ENCODE peak calls at places on chromosomes 13 and 19, in eight cellular contexts. One of them, this sample, is unnamed.

GRCh38 chr13:97567510-97568243 is 133.7 kb downstream of the RAP2A start:
- DNase-seq in type B pancreatic cell: no peak
- DNase-seq in foreskin fibroblast: no peak
- DNase-seq in neural crest cell: no peak
- DNase-seq in B cell: no peak
- DNase-seq in mesothelial cell of epicardium: no peak
- DNase-seq in gastrocnemius medialis: no peak
- DNase-seq in body of pancreas: peak; percentile 56
- DNase-seq in this sample: no peak

GRCh38 chr13:59266478-59267063 is 897.2 kb downstream of the DIAPH3 start:
- DNase-seq in type B pancreatic cell: no peak
- DNase-seq in foreskin fibroblast: no peak
- DNase-seq in neural crest cell: no peak
- DNase-seq in B cell: no peak
- DNase-seq in mesothelial cell of epicardium: no peak
- DNase-seq in gastrocnemius medialis: no peak
- DNase-seq in body of pancreas: no peak
- DNase-seq in this sample: no peak

GRCh38 chr19:15875075-15875474 is 22.8 kb downstream of the CYP4F2 start:
- DNase-seq in type B pancreatic cell: no peak
- DNase-seq in foreskin fibroblast: no peak
- DNase-seq in neural crest cell: no peak
- DNase-seq in B cell: no peak
- DNase-seq in mesothelial cell of epicardium: no peak
- DNase-seq in gastrocnemius medialis: no peak
- DNase-seq in body of pancreas: no peak
- DNase-seq in this sample: no peak

GRCh38 chr13:40993987-40994386 is 25.1 kb downstream of the ELF1 start:
- DNase-seq in type B pancreatic cell: no peak
- DNase-seq in foreskin fibroblast: no peak
- DNase-seq in neural crest cell: no peak
- DNase-seq in B cell: no peak
- DNase-seq in mesothelial cell of epicardium: no peak
- DNase-seq in gastrocnemius medialis: no peak
- DNase-seq in body of pancreas: peak; percentile 71
- DNase-seq in this sample: no peak

GRCh38 chr19:4455742-4456565 is 1.6 kb downstream of the UBXN6 start:
- DNase-seq in type B pancreatic cell: peak; percentile 69
- DNase-seq in foreskin fibroblast: peak; percentile 81
- DNase-seq in neural crest cell: no peak
- DNase-seq in B cell: no peak
- DNase-seq in mesothelial cell of epicardium: no peak
- DNase-seq in gastrocnemius medialis: peak; percentile 83
- DNase-seq in body of pancreas: peak; percentile 62
- DNase-seq in this sample: no peak

GRCh38 chr19:47035495-47036232 is 12.8 kb downstream of the TMEM160 start:
- DNase-seq in type B pancreatic cell: peak; percentile 93
- DNase-seq in foreskin fibroblast: peak; percentile 78
- DNase-seq in neural crest cell: peak; percentile 98
- DNase-seq in B cell: peak; percentile 95
- DNase-seq in mesothelial cell of epicardium: peak; percentile 78
- DNase-seq in gastrocnemius medialis: peak; percentile 56
- DNase-seq in body of pancreas: peak; percentile 91
- DNase-seq in this sample: peak; percentile 97

GRCh38 chr13:75473472-75473871 is 8.5 kb downstream of the TBC1D4 start:
- DNase-seq in type B pancreatic cell: no peak
- DNase-seq in foreskin fibroblast: no peak
- DNase-seq in neural crest cell: no peak
- DNase-seq in B cell: no peak
- DNase-seq in mesothelial cell of epicardium: no peak
- DNase-seq in gastrocnemius medialis: no peak
- DNase-seq in body of pancreas: no peak
- DNase-seq in this sample: no peak

GRCh38 chr19:45215391-45216191 is 29.6 kb downstream of the EXOC3L2 start:
- DNase-seq in type B pancreatic cell: no peak
- DNase-seq in foreskin fibroblast: no peak
- DNase-seq in neural crest cell: peak; percentile 16
- DNase-seq in B cell: no peak
- DNase-seq in mesothelial cell of epicardium: no peak
- DNase-seq in gastrocnemius medialis: no peak
- DNase-seq in body of pancreas: peak; percentile 78
- DNase-seq in this sample: no peak

GRCh38 chr19:23286477-23286876 is 36.3 kb upstream of the ZNF724 start:
- DNase-seq in type B pancreatic cell: no peak
- DNase-seq in foreskin fibroblast: no peak
- DNase-seq in neural crest cell: no peak
- DNase-seq in B cell: peak; percentile 42
- DNase-seq in mesothelial cell of epicardium: no peak
- DNase-seq in gastrocnemius medialis: no peak
- DNase-seq in body of pancreas: no peak
- DNase-seq in this sample: no peak
- TF ChIP-seq CTCF in type B pancreatic cell: peak; percentile 49
- TF ChIP-seq CTCF in foreskin fibroblast: no peak
- TF ChIP-seq CTCF in neural crest cell: peak; percentile 49
- TF ChIP-seq CTCF in B cell: peak; percentile 70
- TF ChIP-seq CTCF in mesothelial cell of epicardium: no peak
- TF ChIP-seq CTCF in gastrocnemius medialis: no peak
- TF ChIP-seq CTCF in body of pancreas: no peak
- TF ChIP-seq CTCF in this sample: no peak

GRCh38 chr19:58181902-58182576 is 822 bp upstream of the ZNF274 start:
- DNase-seq in type B pancreatic cell: no peak
- DNase-seq in foreskin fibroblast: peak; percentile 7
- DNase-seq in neural crest cell: peak; percentile 16
- DNase-seq in B cell: peak; percentile 73
- DNase-seq in mesothelial cell of epicardium: no peak
- DNase-seq in gastrocnemius medialis: no peak
- DNase-seq in body of pancreas: peak; percentile 29
- DNase-seq in this sample: no peak
- TF ChIP-seq CTCF in type B pancreatic cell: peak; percentile 67
- TF ChIP-seq CTCF in foreskin fibroblast: peak; percentile 20
- TF ChIP-seq CTCF in neural crest cell: peak; percentile 70
- TF ChIP-seq CTCF in B cell: peak; percentile 74
- TF ChIP-seq CTCF in mesothelial cell of epicardium: no peak
- TF ChIP-seq CTCF in gastrocnemius medialis: peak; percentile 23
- TF ChIP-seq CTCF in body of pancreas: no peak
- TF ChIP-seq CTCF in this sample: peak; percentile 32

GRCh38 chr19:42313840-42314755 is 989 bp downstream of the TMEM145 start:
- DNase-seq in type B pancreatic cell: no peak
- DNase-seq in foreskin fibroblast: no peak
- DNase-seq in neural crest cell: no peak
- DNase-seq in B cell: no peak
- DNase-seq in mesothelial cell of epicardium: no peak
- DNase-seq in gastrocnemius medialis: no peak
- DNase-seq in body of pancreas: no peak
- DNase-seq in this sample: no peak

GRCh38 chr19:42313096-42313839 is at the start of gene TMEM145:
- DNase-seq in type B pancreatic cell: no peak
- DNase-seq in foreskin fibroblast: no peak
- DNase-seq in neural crest cell: peak; percentile 49
- DNase-seq in B cell: peak; percentile 64
- DNase-seq in mesothelial cell of epicardium: no peak
- DNase-seq in gastrocnemius medialis: no peak
- DNase-seq in body of pancreas: peak; percentile 77
- DNase-seq in this sample: no peak

GRCh38 chr19:42315024-42315423 is 1.9 kb downstream of the TMEM145 start:
- DNase-seq in type B pancreatic cell: no peak
- DNase-seq in foreskin fibroblast: no peak
- DNase-seq in neural crest cell: no peak
- DNase-seq in B cell: no peak
- DNase-seq in mesothelial cell of epicardium: no peak
- DNase-seq in gastrocnemius medialis: no peak
- DNase-seq in body of pancreas: no peak
- DNase-seq in this sample: no peak

GRCh38 chr19:42316223-42317211 is 3.4 kb downstream of the TMEM145 start:
- DNase-seq in type B pancreatic cell: no peak
- DNase-seq in foreskin fibroblast: no peak
- DNase-seq in neural crest cell: no peak
- DNase-seq in B cell: no peak
- DNase-seq in mesothelial cell of epicardium: no peak
- DNase-seq in gastrocnemius medialis: no peak
- DNase-seq in body of pancreas: no peak
- DNase-seq in this sample: no peak

DNA sequence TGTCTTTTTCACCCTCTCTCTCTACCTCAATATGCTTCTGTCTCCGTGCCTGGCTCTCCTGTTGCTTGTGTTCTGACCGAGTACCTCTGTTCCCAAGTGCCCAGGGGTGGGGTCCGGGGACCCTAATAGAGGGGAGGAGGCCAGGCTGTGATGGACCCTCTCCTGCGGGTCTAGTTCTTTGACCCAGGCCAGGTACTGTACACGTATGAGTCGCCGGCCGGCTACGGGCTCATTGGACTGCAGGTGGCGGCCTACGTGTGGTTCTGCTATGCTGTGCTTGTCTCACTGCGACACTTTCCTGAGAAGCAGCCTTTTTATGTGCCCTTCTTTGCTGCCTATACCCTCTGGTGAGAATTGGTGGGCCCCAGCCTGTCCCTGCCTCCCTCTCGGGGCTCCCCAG is 4.4 kb downstream of the TMEM145 start:
- DNase-seq in type B pancreatic cell: no peak
- DNase-seq in foreskin fibroblast: no peak
- DNase-seq in neural crest cell: no peak
- DNase-seq in B cell: no peak
- DNase-seq in mesothelial cell of epicardium: no peak
- DNase-seq in gastrocnemius medialis: no peak
- DNase-seq in body of pancreas: no peak
- DNase-seq in this sample: no peak
- TF ChIP-seq CTCF in type B pancreatic cell: no peak
- TF ChIP-seq CTCF in foreskin fibroblast: no peak
- TF ChIP-seq CTCF in neural crest cell: no peak
- TF ChIP-seq CTCF in B cell: no peak
- TF ChIP-seq CTCF in mesothelial cell of epicardium: no peak
- TF ChIP-seq CTCF in gastrocnemius medialis: no peak
- TF ChIP-seq CTCF in body of pancreas: no peak
- TF ChIP-seq CTCF in this sample: no peak

DNA sequence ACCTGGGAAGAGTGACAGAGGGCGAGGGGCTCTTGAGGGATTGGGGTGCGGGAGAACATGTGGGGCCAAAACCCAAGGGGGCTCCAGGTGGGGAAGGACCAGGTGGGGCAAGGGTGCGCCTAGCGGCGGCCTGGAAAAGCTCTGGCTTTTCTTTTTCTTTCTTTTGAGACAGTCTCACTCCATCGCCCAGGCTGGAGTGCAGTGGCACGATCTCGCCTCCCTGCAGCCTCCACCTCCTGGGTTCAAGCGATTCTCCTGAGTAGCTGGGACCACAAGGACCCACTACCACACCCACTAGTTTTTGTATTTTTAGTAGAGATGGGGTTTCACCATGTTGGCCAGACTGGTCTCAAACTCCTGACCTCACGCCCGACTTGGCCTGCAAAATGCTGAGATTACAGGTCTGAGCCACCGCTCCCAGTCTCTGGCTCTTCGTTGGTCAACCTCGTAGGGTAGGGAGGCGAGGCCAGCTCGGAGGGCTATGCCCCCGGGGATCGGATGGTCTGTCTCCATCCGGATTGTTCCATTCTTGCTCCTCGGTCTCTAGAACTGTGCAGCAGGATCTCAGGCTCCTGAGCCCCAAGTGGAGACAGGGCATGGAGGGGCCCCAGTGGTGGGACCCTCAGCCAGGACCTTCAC is 3.7 kb downstream of the GADD45B start:
- DNase-seq in type B pancreatic cell: no peak
- DNase-seq in foreskin fibroblast: no peak
- DNase-seq in neural crest cell: no peak
- DNase-seq in B cell: no peak
- DNase-seq in mesothelial cell of epicardium: no peak
- DNase-seq in gastrocnemius medialis: no peak
- DNase-seq in body of pancreas: no peak
- DNase-seq in this sample: no peak
- TF ChIP-seq CTCF in type B pancreatic cell: peak; percentile 55
- TF ChIP-seq CTCF in foreskin fibroblast: no peak
- TF ChIP-seq CTCF in neural crest cell: peak; percentile 45
- TF ChIP-seq CTCF in B cell: peak; percentile 56
- TF ChIP-seq CTCF in mesothelial cell of epicardium: no peak
- TF ChIP-seq CTCF in gastrocnemius medialis: no peak
- TF ChIP-seq CTCF in body of pancreas: no peak
- TF ChIP-seq CTCF in this sample: peak; percentile 23

GRCh38 chr13:98707309-98707999 is 45.0 kb downstream of the SLC15A1 start:
- DNase-seq in type B pancreatic cell: no peak
- DNase-seq in foreskin fibroblast: no peak
- DNase-seq in neural crest cell: no peak
- DNase-seq in B cell: no peak
- DNase-seq in mesothelial cell of epicardium: no peak
- DNase-seq in gastrocnemius medialis: no peak
- DNase-seq in body of pancreas: no peak
- DNase-seq in this sample: no peak

GRCh38 chr13:98706446-98707110 is 45.9 kb downstream of the SLC15A1 start:
- DNase-seq in type B pancreatic cell: no peak
- DNase-seq in foreskin fibroblast: no peak
- DNase-seq in neural crest cell: no peak
- DNase-seq in B cell: no peak
- DNase-seq in mesothelial cell of epicardium: no peak
- DNase-seq in gastrocnemius medialis: no peak
- DNase-seq in body of pancreas: no peak
- DNase-seq in this sample: no peak

GRCh38 chr13:98710521-98710920 is 42.0 kb downstream of the SLC15A1 start:
- DNase-seq in type B pancreatic cell: no peak
- DNase-seq in foreskin fibroblast: no peak
- DNase-seq in neural crest cell: no peak
- DNase-seq in B cell: no peak
- DNase-seq in mesothelial cell of epicardium: no peak
- DNase-seq in gastrocnemius medialis: no peak
- DNase-seq in body of pancreas: no peak
- DNase-seq in this sample: no peak
- TF ChIP-seq CTCF in type B pancreatic cell: no peak
- TF ChIP-seq CTCF in foreskin fibroblast: no peak
- TF ChIP-seq CTCF in neural crest cell: no peak
- TF ChIP-seq CTCF in B cell: no peak
- TF ChIP-seq CTCF in mesothelial cell of epicardium: no peak
- TF ChIP-seq CTCF in gastrocnemius medialis: no peak
- TF ChIP-seq CTCF in body of pancreas: no peak
- TF ChIP-seq CTCF in this sample: no peak

DNA sequence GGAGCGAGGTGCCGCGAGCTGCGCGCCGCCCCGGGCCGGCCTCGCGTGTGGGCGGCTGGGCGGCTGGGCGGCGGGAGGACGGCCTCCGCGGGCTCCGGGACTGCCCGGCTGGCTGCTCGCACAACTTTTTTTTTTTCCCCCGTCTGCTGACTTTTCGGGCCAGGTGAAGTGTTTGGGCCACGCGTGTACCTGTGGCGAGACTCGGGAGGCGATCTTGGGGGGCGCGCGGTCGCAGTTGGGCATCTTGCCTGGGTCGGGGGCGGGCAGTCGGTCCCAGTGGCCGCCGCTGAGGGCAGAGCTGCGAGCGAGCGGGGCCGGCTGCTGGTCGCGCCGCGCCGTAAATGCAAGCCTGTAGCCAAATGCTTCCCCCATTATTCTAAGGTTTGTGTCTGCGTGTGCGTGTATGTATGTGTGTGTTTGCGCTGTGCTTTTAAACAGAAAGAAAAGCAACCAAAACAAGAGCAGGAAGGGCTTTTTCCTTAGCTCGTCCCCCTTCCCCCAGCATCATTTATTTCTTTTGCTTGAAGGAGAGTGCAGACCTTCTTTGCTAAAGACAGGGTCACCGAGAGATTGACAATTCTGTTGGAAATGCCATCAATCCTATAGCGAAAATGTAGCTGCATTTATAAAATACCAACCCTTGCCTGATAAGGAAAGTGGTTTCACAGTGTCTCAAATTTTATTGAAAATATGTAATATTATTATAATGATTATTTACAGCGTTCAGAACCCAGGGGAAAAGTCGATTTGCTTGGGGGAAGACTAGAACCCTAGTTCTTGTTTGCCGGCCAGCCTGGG is 143.3 kb upstream of the ZNF536 start:
- DNase-seq in type B pancreatic cell: no peak
- DNase-seq in foreskin fibroblast: no peak
- DNase-seq in neural crest cell: peak; percentile 19
- DNase-seq in B cell: no peak
- DNase-seq in mesothelial cell of epicardium: no peak
- DNase-seq in gastrocnemius medialis: no peak
- DNase-seq in body of pancreas: no peak
- DNase-seq in this sample: no peak
- TF ChIP-seq CTCF in type B pancreatic cell: no peak
- TF ChIP-seq CTCF in foreskin fibroblast: no peak
- TF ChIP-seq CTCF in neural crest cell: no peak
- TF ChIP-seq CTCF in B cell: no peak
- TF ChIP-seq CTCF in mesothelial cell of epicardium: no peak
- TF ChIP-seq CTCF in gastrocnemius medialis: no peak
- TF ChIP-seq CTCF in body of pancreas: no peak
- TF ChIP-seq CTCF in this sample: no peak

This sample was measured in osteocyte.